ENCODE peak calls at places on chromosomes 4 and X, in ten cellular contexts. Y is psoas muscle; A is substantia nigra; N is CD8-positive, alpha-beta T cell; P is mammary epithelial cell; L is brain microvascular endothelial cell; R is suprapubic skin; Q is upper lobe of right lung; G is transverse colon; O is heart left ventricle. S is an unnamed sample.

GRCh38 chr4:78372282-78372988 is 179.1 kb upstream of the ANXA3 start:
- DNase-seq in Y (no peak), A (no peak), N (no peak), P (no peak), L (no peak), R (no peak), Q (no peak), G (no peak), O (no peak), S (no peak)

GRCh38 chr4:142334931-142335330 is 511.2 kb downstream of the INPP4B start:
- DNase-seq in Y (no peak), A (no peak), N (no peak), P (no peak), L (no peak), R (no peak), Q (no peak), G (no peak), O (no peak), S (peak)

GRCh38 chr4:7828926-7829325 is 110.7 kb downstream of the AFAP1 start:
- DNase-seq in Y (no peak), A (no peak), N (no peak), P (peak), L (peak), R (no peak), Q (no peak), G (no peak), O (no peak), S (peak)

GRCh38 chr4:10063544-10064300 is 42.4 kb upstream of the SLC2A9 start:
- DNase-seq in Y (peak), A (peak), N (no peak), P (peak), L (peak), R (no peak), Q (no peak), G (peak), O (peak), S (peak)

GRCh38 chrX:109347618-109348017 is 134.3 kb downstream of the GUCY2F start:
- DNase-seq in Y (no peak), A (no peak), N (no peak), P (peak), L (peak), R (no peak), Q (no peak), G (no peak), O (no peak), S (peak)

GRCh38 chr4:165864228-165864627 is 8.8 kb upstream of the TLL1 start:
- DNase-seq in Y (no peak), A (no peak), N (no peak), P (no peak), L (no peak), R (no peak), Q (no peak), G (no peak), O (no peak), S (no peak)

GRCh38 chr4:1864076-1865008 is 6.9 kb upstream of the NSD2 start:
- DNase-seq in Y (no peak), A (no peak), N (no peak), P (no peak), L (no peak), R (no peak), Q (no peak), G (no peak), O (no peak), S (no peak)

GRCh38 chrX:25810202-25810601 is 327.9 kb upstream of the MAGEB18 start:
- DNase-seq in Y (no peak), A (no peak), N (no peak), P (peak), L (peak), R (no peak), Q (no peak), G (no peak), O (no peak), S (no peak)

GRCh38 chr4:14022428-14022827 is 394.9 kb upstream of the BOD1L1 start:
- DNase-seq in Y (no peak), A (no peak), N (no peak), P (peak), L (peak), R (no peak), Q (no peak), G (no peak), O (no peak), S (peak)

GRCh38 chr4:88613417-88613875 is 21.2 kb downstream of the HERC3 start:
- DNase-seq in Y (no peak), A (no peak), N (peak), P (no peak), L (no peak), R (no peak), Q (no peak), G (no peak), O (no peak), S (no peak)

GRCh38 chr4:121734576-121734975 is 30.4 kb downstream of the SMIM43 start:
- DNase-seq in Y (no peak), A (no peak), N (no peak), P (no peak), L (no peak), R (no peak), Q (no peak), G (no peak), O (no peak), S (no peak)

GRCh38 chr4:153156263-153156662 is 48.0 kb upstream of the TRIM2 start:
- DNase-seq in Y (no peak), A (no peak), N (no peak), P (no peak), L (no peak), R (no peak), Q (no peak), G (no peak), O (no peak), S (no peak)

GRCh38 chrX:153494541-153495361 is at the start of gene BGN:
- DNase-seq in Y (peak), A (no peak), N (no peak), P (no peak), L (no peak), R (no peak), Q (no peak), G (no peak), O (peak), S (peak)

GRCh38 chr4:123659759-123660158 is 263.2 kb downstream of the SPRY1 start:
- DNase-seq in Y (no peak), A (no peak), N (no peak), P (peak), L (no peak), R (no peak), Q (no peak), G (no peak), O (no peak), S (no peak)

GRCh38 chr4:184648220-184649025 is 824 bp downstream of the CASP3 start:
- DNase-seq in Y (peak), A (peak), N (peak), P (peak), L (no peak), R (peak), Q (peak), G (peak), O (peak), S (peak)

GRCh38 chr4:87375719-87376291 is 15.2 kb downstream of the HSD17B11 start:
- DNase-seq in Y (no peak), A (no peak), N (no peak), P (peak), L (peak), R (no peak), Q (no peak), G (no peak), O (no peak), S (peak)

GRCh38 chrX:123962006-123962485 is 540 bp downstream of the STAG2 start:
- DNase-seq in Y (no peak), A (no peak), N (no peak), P (no peak), L (no peak), R (no peak), Q (no peak), G (no peak), O (no peak), S (no peak)

GRCh38 chr4:76279462-76279861 is 27.1 kb upstream of the STBD1 start:
- DNase-seq in Y (no peak), A (no peak), N (peak), P (no peak), L (no peak), R (no peak), Q (no peak), G (no peak), O (no peak), S (no peak)

GRCh38 chrX:2677764-2678163 is 13.3 kb upstream of the CD99 start:
- DNase-seq in Y (peak), A (no peak), N (no peak), P (peak), L (peak), R (peak), Q (peak), G (peak), O (peak), S (peak)

GRCh38 chrX:2463973-2464676 is 36.7 kb downstream of the DHRSX start:
- DNase-seq in Y (no peak), A (no peak), N (no peak), P (no peak), L (peak), R (no peak), Q (no peak), G (no peak), O (no peak), S (no peak)

GRCh38 chr4:163495900-163496299 is 1.4 kb downstream of the TMA16 start:
- DNase-seq in Y (no peak), A (no peak), N (no peak), P (peak), L (no peak), R (no peak), Q (no peak), G (no peak), O (no peak), S (peak)

GRCh38 chrX:46444011-46444410 is 101.2 kb downstream of the ZNF674 start:
- DNase-seq in Y (no peak), A (no peak), N (no peak), P (peak), L (peak), R (no peak), Q (no peak), G (no peak), O (no peak), S (peak)

DNA sequence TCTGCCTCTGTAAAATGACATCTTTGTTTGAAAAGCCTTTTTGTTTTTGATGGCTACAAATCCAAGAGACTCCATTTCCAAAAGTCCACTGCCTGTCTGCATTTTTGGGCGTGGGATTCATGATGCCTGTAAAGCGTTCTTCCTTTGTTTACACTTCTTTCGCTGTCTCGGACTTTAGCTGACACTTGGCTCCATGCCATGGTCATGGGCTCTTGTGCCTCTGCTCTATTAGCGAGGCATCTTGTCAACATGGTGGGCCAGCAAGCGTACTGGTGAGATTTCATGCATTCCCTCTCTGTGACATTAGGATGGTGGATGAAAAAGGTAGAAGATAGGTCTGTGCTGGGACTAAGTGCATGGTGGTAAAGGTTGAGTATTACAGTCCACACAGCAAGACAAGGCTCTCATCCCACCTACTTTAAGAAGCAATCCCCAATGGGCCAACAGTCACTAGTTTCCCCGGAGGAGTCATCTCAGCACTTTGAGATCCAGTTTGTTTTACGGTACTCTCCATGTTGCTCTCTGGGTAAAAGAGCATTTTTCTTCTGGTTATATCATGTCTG is 298.2 kb upstream of the KLF3 start:
- DNase-seq in Y (no peak), A (no peak), N (no peak), P (no peak), L (no peak), R (no peak), Q (no peak), G (no peak), O (no peak), S (no peak)
- H3K27ac ChIP-seq in Y (no peak), A (no peak), N (no peak), P (no peak), L (no peak), R (peak), Q (no peak), G (peak), O (no peak), S (no peak)

GRCh38 chr4:724131-724530 is 18.5 kb downstream of the PCGF3 start:
- DNase-seq in Y (no peak), A (no peak), N (no peak), P (no peak), L (no peak), R (no peak), Q (no peak), G (peak), O (no peak), S (no peak)
- H3K27ac ChIP-seq in Y (no peak), A (no peak), N (no peak), P (no peak), L (no peak), R (no peak), Q (no peak), G (peak), O (no peak), S (no peak)

GRCh38 chr4:128031756-128032384 is 29.2 kb upstream of the LARP1B start:
- DNase-seq in Y (no peak), A (no peak), N (no peak), P (no peak), L (no peak), R (no peak), Q (no peak), G (no peak), O (no peak), S (no peak)

GRCh38 chr4:128025319-128025718 is 35.8 kb upstream of the LARP1B start:
- DNase-seq in Y (no peak), A (no peak), N (no peak), P (no peak), L (no peak), R (no peak), Q (no peak), G (no peak), O (no peak), S (no peak)

DNA sequence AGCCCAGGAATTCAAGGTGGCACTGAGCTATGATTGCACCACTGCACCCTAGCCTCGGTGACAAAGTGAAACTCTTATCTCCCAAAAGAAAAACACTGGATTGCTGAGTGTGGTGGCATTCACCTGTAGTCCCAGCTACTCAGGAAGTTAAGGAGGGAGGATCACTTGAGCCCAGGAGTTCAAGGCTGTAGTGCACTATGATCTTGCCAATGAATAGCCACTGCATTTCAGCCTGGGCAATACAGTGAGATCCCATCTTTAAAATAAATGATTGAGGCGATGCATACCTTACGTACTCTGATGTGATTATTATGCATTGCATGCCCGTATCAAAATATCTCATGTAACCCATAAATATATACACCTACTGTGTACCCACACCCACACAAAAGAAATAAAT is 31.2 kb upstream of the LARP1B start:
- DNase-seq in Y (no peak), A (no peak), N (no peak), P (no peak), L (no peak), R (no peak), Q (no peak), G (no peak), O (no peak), S (no peak)
- H3K27ac ChIP-seq in Y (no peak), A (no peak), N (no peak), P (no peak), L (no peak), R (no peak), Q (no peak), G (no peak), O (no peak), S (no peak)

GRCh38 chrX:69361286-69361926 is 142.7 kb upstream of the NALF2 start:
- DNase-seq in Y (no peak), A (no peak), N (no peak), P (peak), L (no peak), R (no peak), Q (no peak), G (no peak), O (no peak), S (no peak)

GRCh38 chrX:69365755-69366154 is 138.4 kb upstream of the NALF2 start:
- DNase-seq in Y (no peak), A (no peak), N (no peak), P (no peak), L (no peak), R (no peak), Q (no peak), G (no peak), O (no peak), S (no peak)

GRCh38 chrX:69365349-69365748 is 138.8 kb upstream of the NALF2 start:
- DNase-seq in Y (no peak), A (no peak), N (no peak), P (no peak), L (no peak), R (no peak), Q (no peak), G (no peak), O (no peak), S (no peak)

GRCh38 chrX:69362889-69363288 is 141.2 kb upstream of the NALF2 start:
- DNase-seq in Y (no peak), A (no peak), N (no peak), P (no peak), L (no peak), R (no peak), Q (no peak), G (no peak), O (no peak), S (no peak)

GRCh38 chrX:69362354-69362753 is 141.8 kb upstream of the NALF2 start:
- DNase-seq in Y (no peak), A (no peak), N (no peak), P (no peak), L (no peak), R (no peak), Q (no peak), G (no peak), O (no peak), S (no peak)
- H3K27ac ChIP-seq in Y (no peak), A (no peak), N (no peak), P (no peak), L (no peak), R (no peak), Q (no peak), G (no peak), O (no peak), S (no peak)

GRCh38 chr4:38610844-38611550 is 53.0 kb upstream of the KLF3 start:
- DNase-seq in Y (no peak), A (no peak), N (no peak), P (no peak), L (no peak), R (no peak), Q (no peak), G (peak), O (peak), S (no peak)
- H3K27ac ChIP-seq in Y (no peak), A (peak), N (no peak), P (no peak), L (no peak), R (peak), Q (no peak), G (peak), O (no peak), S (no peak)

GRCh38 chr4:55118397-55118796 is 7.0 kb downstream of the KDR start:
- DNase-seq in Y (no peak), A (no peak), N (no peak), P (no peak), L (no peak), R (no peak), Q (no peak), G (no peak), O (no peak), S (no peak)
- H3K27ac ChIP-seq in Y (no peak), A (no peak), N (no peak), P (no peak), L (no peak), R (no peak), Q (no peak), G (no peak), O (peak), S (no peak)

S was measured in mesenchymal stem cell.